ENCODE peak calls at places on chromosomes 2 and 18, in eight cellular contexts. G is PC-9, J is HCT116, V is endothelial cell of umbilical vein, C is mammary epithelial cell, F is fibroblast of lung, R is neural progenitor cell, Y is GM23338. E is an unnamed sample.
A peak's percentile ranks its signal among the peaks of the same experiment; 100 is the strongest.

GRCh38 chr2:95669441-95669994 is 77.7 kb downstream of the TRIM43 start:
- DNase-seq in C (no peak), Y (no peak), J (no peak), V (no peak), R (no peak), G (no peak), F (no peak), E (no peak)

GRCh38 chr2:235343869-235344268 is 150.0 kb upstream of the AGAP1 start:
- DNase-seq in R (no peak), V (no peak), G (no peak), F (peak; percentile 69), C (no peak), J (no peak), Y (no peak), E (no peak)

GRCh38 chr18:35441857-35442595 is 55.7 kb downstream of the INO80C start:
- DNase-seq in C (peak; percentile 93), J (no peak), F (peak; percentile 26), G (no peak), V (no peak), R (no peak), Y (no peak), E (no peak)

GRCh38 chr2:69100220-69100723 is 87.3 kb downstream of the ANTXR1 start:
- DNase-seq in F (no peak), C (no peak), Y (no peak), G (no peak), V (no peak), R (no peak), J (no peak), E (peak; percentile 73)

GRCh38 chr2:23564618-23564967 is 179.6 kb downstream of the KLHL29 start:
- DNase-seq in Y (no peak), C (peak; percentile 71), F (peak; percentile 61), V (no peak), G (no peak), R (no peak), J (no peak), E (no peak)

GRCh38 chr2:120267348-120267747 is 14.7 kb downstream of the RALB start:
- DNase-seq in R (no peak), Y (no peak), G (no peak), J (no peak), F (no peak), V (peak; percentile 52), C (no peak), E (no peak)

GRCh38 chr2:14583802-14584201 is 48.7 kb upstream of the LRATD1 start:
- DNase-seq in Y (no peak), F (no peak), R (no peak), V (no peak), J (no peak), C (no peak), G (no peak), E (no peak)

GRCh38 chr2:628651-629050 is 48.6 kb downstream of the TMEM18 start:
- DNase-seq in F (no peak), G (no peak), C (peak; percentile 37), J (no peak), Y (no peak), V (no peak), R (no peak), E (peak; percentile 8)

GRCh38 chr2:60796573-60797509 is 40.8 kb downstream of the PAPOLG start:
- DNase-seq in Y (no peak), R (no peak), G (no peak), V (peak; percentile 80), J (no peak), C (no peak), F (no peak), E (peak; percentile 52)

GRCh38 chr2:102703748-102704147 is 58.1 kb upstream of the TMEM182 start:
- DNase-seq in G (no peak), R (peak; percentile 31), Y (peak; percentile 60), J (peak; percentile 23), V (peak; percentile 28), F (peak; percentile 9), C (peak; percentile 50), E (peak; percentile 27)

GRCh38 chr2:112584891-112585250 is 462 bp downstream of the CHCHD5 start:
- DNase-seq in R (no peak), F (no peak), V (no peak), G (no peak), C (no peak), J (no peak), Y (no peak), E (no peak)

GRCh38 chr2:176188218-176188968 is at the start of gene HOXD1:
- DNase-seq in V (peak; percentile 83), G (no peak), J (no peak), R (peak; percentile 63), Y (peak; percentile 76), C (no peak), F (peak; percentile 42), E (peak; percentile 52)

GRCh38 chr2:176186024-176186423 is 2.4 kb upstream of the HOXD1 start:
- DNase-seq in R (no peak), F (no peak), G (no peak), J (no peak), C (no peak), Y (no peak), V (no peak), E (no peak)

GRCh38 chr2:176189666-176190641 is 1.5 kb downstream of the HOXD1 start:
- DNase-seq in R (peak; percentile 38), Y (peak; percentile 29), J (no peak), V (peak; percentile 31), F (no peak), G (no peak), C (no peak), E (no peak)

GRCh38 chr2:176188969-176189665 is 649 bp downstream of the HOXD1 start:
- DNase-seq in C (no peak), F (no peak), J (no peak), Y (peak; percentile 70), G (no peak), V (peak; percentile 41), R (peak; percentile 39), E (no peak)

DNA sequence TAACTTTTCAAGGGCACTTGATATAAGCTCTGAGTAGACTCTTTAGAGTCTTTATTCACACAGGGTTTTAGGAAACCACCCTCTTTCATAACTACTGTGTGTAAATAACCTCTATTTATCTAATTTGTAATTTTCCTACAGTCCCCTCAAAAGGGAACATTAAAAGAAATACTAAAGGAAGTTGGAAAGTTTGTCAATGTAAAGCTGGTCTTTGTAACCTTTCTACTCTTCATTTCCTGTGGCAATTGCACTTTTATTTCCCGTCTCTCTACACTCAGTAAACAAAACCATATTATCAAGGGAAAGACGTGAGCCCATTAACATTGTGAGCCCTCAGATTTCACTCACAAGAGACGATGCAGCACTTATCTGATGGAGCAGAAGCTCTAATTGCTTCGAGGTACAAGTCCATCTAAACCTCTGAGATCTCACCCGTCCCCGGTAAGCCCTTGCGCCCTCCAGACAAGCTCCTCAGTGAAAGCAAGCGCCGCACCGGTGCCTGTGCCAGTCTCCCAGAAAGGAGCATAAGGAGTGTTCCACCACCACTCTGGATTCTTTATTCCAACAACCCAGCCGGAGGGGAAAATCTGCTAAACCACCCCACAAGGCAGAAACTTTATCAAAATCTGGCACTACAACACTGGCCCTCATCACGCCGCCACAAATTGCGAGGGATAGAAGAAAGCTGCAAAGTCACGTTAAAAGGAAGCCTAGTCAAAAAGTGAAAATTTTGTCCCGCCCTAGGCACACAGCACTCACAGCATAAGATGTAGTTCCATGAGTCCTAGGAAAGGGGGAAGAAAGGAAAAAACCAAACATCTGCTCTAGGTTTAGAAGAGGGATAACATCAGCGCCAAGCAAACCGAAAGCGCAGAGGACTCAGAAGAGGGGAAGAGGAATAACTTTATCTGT is 906 bp upstream of the HOXD1 start:
- DNase-seq in R (peak; percentile 16), C (no peak), G (no peak), J (no peak), V (peak; percentile 68), F (no peak), Y (peak; percentile 48), E (peak; percentile 38)
- TF ChIP-seq EZH2 in R (peak; percentile 86), C (peak; percentile 95), G (no peak), J (no peak), V (no peak), F (no peak), Y (peak; percentile 95), E (no peak)

DNA sequence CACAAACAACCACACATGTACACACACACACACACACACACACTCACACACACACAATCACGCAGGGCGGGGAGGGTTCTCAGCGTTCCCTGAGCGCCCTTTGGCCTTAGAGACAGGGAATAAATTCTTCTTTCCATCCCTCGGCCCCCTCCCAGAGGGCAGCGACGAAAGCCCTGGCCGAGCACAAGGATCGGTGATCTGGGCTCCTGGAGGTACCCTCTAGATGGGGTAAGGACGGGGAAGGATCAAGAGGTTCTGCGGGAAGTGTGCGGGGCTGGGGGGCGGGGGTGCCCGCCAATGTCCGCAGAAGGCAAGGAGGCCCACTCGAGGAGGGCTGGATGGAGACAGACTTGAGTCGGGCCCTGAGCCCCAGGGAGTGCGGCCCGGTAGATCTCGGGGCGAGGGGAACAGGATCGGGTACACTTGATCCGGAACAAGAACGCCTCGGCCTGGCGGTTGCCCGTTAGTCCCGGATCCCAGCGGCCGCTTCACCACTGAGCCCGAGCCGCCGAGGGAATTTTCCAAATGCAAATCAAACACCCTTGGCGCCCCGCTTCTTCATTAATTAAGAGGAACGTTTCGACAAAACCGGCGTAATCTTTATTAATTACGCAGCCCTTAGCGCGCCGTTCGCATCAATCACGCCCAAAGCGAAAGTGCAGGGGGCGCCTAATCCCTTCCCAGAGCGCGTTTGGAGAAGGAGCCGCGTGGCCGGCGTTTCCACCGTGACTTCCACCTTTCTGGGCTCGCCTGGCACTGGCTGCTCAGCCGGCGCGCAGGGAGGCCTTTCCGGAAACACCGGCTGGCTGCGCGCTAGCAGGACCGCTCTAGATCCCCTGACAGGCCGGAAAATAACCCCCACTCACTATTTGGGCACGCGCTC is 7.0 kb upstream of the PAX3 start:
- DNase-seq in R (peak; percentile 84), F (peak; percentile 33), G (no peak), C (no peak), Y (peak; percentile 74), V (no peak), J (no peak), E (peak; percentile 72)
- TF ChIP-seq EZH2 in R (peak; percentile 70), F (peak; percentile 52), G (no peak), C (peak; percentile 82), Y (peak; percentile 75), V (peak; percentile 6), J (no peak), E (no peak)

GRCh38 chr18:27447930-27448329 is 262.8 kb upstream of the CHST9 start:
- DNase-seq in J (no peak), V (no peak), C (no peak), R (no peak), Y (no peak), F (no peak), G (no peak), E (no peak)
- TF ChIP-seq EZH2 in J (no peak), V (no peak), C (no peak), R (no peak), Y (no peak), F (no peak), G (no peak), E (no peak)

GRCh38 chr18:50734886-50735285 is 84.9 kb downstream of the MRO start:
- DNase-seq in Y (no peak), J (no peak), V (no peak), R (no peak), C (no peak), F (no peak), G (no peak), E (no peak)

GRCh38 chr18:50738103-50738757 is 81.6 kb downstream of the MRO start:
- DNase-seq in J (no peak), G (no peak), V (no peak), F (no peak), C (no peak), Y (no peak), R (no peak), E (no peak)

GRCh38 chr18:50729986-50730385 is 89.8 kb downstream of the MRO start:
- DNase-seq in G (no peak), R (no peak), F (no peak), Y (no peak), C (no peak), V (no peak), J (no peak), E (no peak)

GRCh38 chr18:50737127-50737526 is 82.7 kb downstream of the MRO start:
- DNase-seq in V (no peak), Y (no peak), F (no peak), C (no peak), G (no peak), R (no peak), J (no peak), E (no peak)

GRCh38 chr18:50734342-50734741 is 85.5 kb downstream of the MRO start:
- DNase-seq in R (no peak), F (no peak), V (no peak), C (no peak), G (no peak), Y (no peak), J (no peak), E (no peak)
- TF ChIP-seq EZH2 in R (no peak), F (no peak), V (no peak), C (no peak), G (no peak), Y (no peak), J (no peak), E (no peak)